ENCODE peak calls at places on chromosomes 12 and 14, in four cellular contexts. M, Z, H and R are unnamed samples.

GRCh38 chr14:94342334-94342934 is 19.3 kb upstream of the SERPINA6 start:
- DNase-seq in M (peak; percentile 98), Z (peak; percentile 100), H (peak; percentile 78), R (peak; percentile 99)

GRCh38 chr12:90984114-90984513 is 20.7 kb downstream of the EPYC start:
- DNase-seq in M (no peak), Z (no peak), H (no peak), R (no peak)

GRCh38 chr14:24840204-24840893 is 206.4 kb upstream of the GZMB start:
- DNase-seq in M (no peak), Z (no peak), H (no peak), R (no peak)

GRCh38 chr12:6200266-6201198 is at the start of gene CD9:
- DNase-seq in M (no peak), Z (no peak), H (peak; percentile 76), R (peak; percentile 61)

GRCh38 chr12:4449862-4450222 is 4.2 kb upstream of the FGF6 start:
- DNase-seq in M (no peak), Z (peak; percentile 22), H (no peak), R (peak; percentile 4)

GRCh38 chr14:69695664-69696527 is 71.0 kb upstream of the SRSF5 start:
- DNase-seq in M (no peak), Z (peak; percentile 47), H (no peak), R (no peak)

GRCh38 chr12:48828293-48828692 is 10.0 kb downstream of the CACNB3 start:
- DNase-seq in M (no peak), Z (no peak), H (no peak), R (no peak)

GRCh38 chr12:22231836-22232235 is 102.7 kb downstream of the ST8SIA1 start:
- DNase-seq in M (no peak), Z (no peak), H (no peak), R (no peak)

GRCh38 chr12:67456281-67456918 is 187.2 kb downstream of the CAND1 start:
- DNase-seq in M (peak; percentile 65), Z (peak; percentile 68), H (no peak), R (peak; percentile 81)

GRCh38 chr12:15756822-15757221 is 32.4 kb downstream of the EPS8 start:
- DNase-seq in M (no peak), Z (peak; percentile 25), H (no peak), R (peak; percentile 52)

GRCh38 chr12:124742111-124742510 is 121.6 kb downstream of the SCARB1 start:
- DNase-seq in M (no peak), Z (no peak), H (no peak), R (no peak)

GRCh38 chr12:122064034-122064777 is 14.3 kb upstream of the MLXIP start:
- DNase-seq in M (peak; percentile 98), Z (peak; percentile 76), H (peak; percentile 81), R (peak; percentile 97)

GRCh38 chr12:27277846-27278260 is 33.8 kb downstream of the STK38L start:
- DNase-seq in M (peak; percentile 85), Z (peak; percentile 30), H (no peak), R (no peak)

GRCh38 chr14:91886961-91887360 is 19.6 kb upstream of the TC2N start:
- DNase-seq in M (no peak), Z (no peak), H (no peak), R (no peak)

GRCh38 chr12:127260531-127260930 is 1006.4 kb upstream of the TMEM132C start:
- DNase-seq in M (peak; percentile 46), Z (peak; percentile 32), H (no peak), R (peak; percentile 77)

GRCh38 chr12:53145861-53146260 is 34.7 kb upstream of the ZNF740 start:
- DNase-seq in M (no peak), Z (no peak), H (no peak), R (no peak)

GRCh38 chr14:99137001-99137700 is 134.8 kb downstream of the BCL11B start:
- DNase-seq in M (no peak), Z (no peak), H (peak; percentile 47), R (no peak)

GRCh38 chr14:100417466-100417865 is 94.3 kb downstream of the SLC25A47 start:
- DNase-seq in M (peak; percentile 93), Z (peak; percentile 87), H (no peak), R (peak; percentile 92)
- TF ChIP-seq CTCF in M (peak; percentile 97), Z (peak; percentile 89), H (peak; percentile 25), R (peak; percentile 79)

GRCh38 chr14:49636866-49637265 is 1.8 kb upstream of the DNAAF2 start:
- DNase-seq in M (no peak), Z (no peak), H (no peak), R (no peak)
- H3K4me3 ChIP-seq in M (no peak overlapping the region), Z (no peak overlapping the region), H (no peak overlapping the region), R (no peak overlapping the region)

GRCh38 chr14:62018606-62019005 is 256.4 kb downstream of the SNAPC1 start:
- DNase-seq in M (no peak), Z (no peak), H (no peak), R (no peak)
- TF ChIP-seq CTCF in M (no peak), Z (no peak), H (no peak), R (no peak)

GRCh38 chr14:68403191-68403781 is 389.6 kb downstream of the ZFP36L1 start:
- DNase-seq in M (no peak), Z (no peak), H (no peak), R (no peak)
- H3K4me3 ChIP-seq in M (no peak overlapping the region), Z (no peak overlapping the region), H (no peak overlapping the region), R (no peak overlapping the region)